ENCODE peak calls at places on chromosomes 7 and 10, in eight cellular contexts. Z, N, M, O, W, T, E and R are unnamed samples.
A peak's percentile ranks its signal among the peaks of the same experiment; 100 is the strongest.

GRCh38 chr10:84783386-84783785 is 455.0 kb downstream of the CCSER2 start:
- DNase-seq in Z (peak; percentile 65), N (no peak), M (peak; percentile 59), O (peak; percentile 65), W (peak; percentile 14), T (no peak), E (peak; percentile 71), R (no peak)

GRCh38 chr10:29387269-29387668 is 98.4 kb downstream of the LYZL1 start:
- DNase-seq in Z (no peak), N (no peak), M (no peak), O (no peak), W (no peak), T (no peak), E (no peak), R (no peak)

GRCh38 chr7:150388709-150389531 is 9.8 kb downstream of the ZNF775 start:
- DNase-seq in Z (peak; percentile 70), N (peak; percentile 48), M (peak; percentile 75), O (peak; percentile 52), W (no peak), T (no peak), E (peak; percentile 81), R (peak; percentile 70)

GRCh38 chr10:99733366-99733765 is 1.3 kb downstream of the CUTC start:
- DNase-seq in Z (no peak), N (no peak), M (peak; percentile 9), O (peak; percentile 21), W (no peak), T (no peak), E (no peak), R (no peak)

GRCh38 chr10:84267503-84268126 is 22.8 kb downstream of the RGR start:
- DNase-seq in Z (peak; percentile 86), N (no peak), M (peak; percentile 89), O (peak; percentile 67), W (peak; percentile 67), T (no peak), E (peak; percentile 58), R (no peak)

GRCh38 chr7:90485734-90486316 is 16.4 kb downstream of the PTTG1IP2 start:
- DNase-seq in Z (no peak), N (no peak), M (peak; percentile 15), O (no peak), W (no peak), T (no peak), E (no peak), R (no peak)

GRCh38 chr10:117075064-117075463 is 63.0 kb downstream of the VAX1 start:
- DNase-seq in Z (no peak), N (no peak), M (no peak), O (no peak), W (no peak), T (no peak), E (peak; percentile 5), R (no peak)

GRCh38 chr7:45670227-45670626 is 96.1 kb downstream of the ADCY1 start:
- DNase-seq in Z (no peak), N (no peak), M (no peak), O (no peak), W (no peak), T (no peak), E (no peak), R (no peak)

GRCh38 chr7:151233111-151233701 is 923 bp downstream of the CHPF2 start:
- DNase-seq in Z (peak; percentile 57), N (no peak), M (no peak), O (no peak), W (peak; percentile 86), T (no peak), E (peak; percentile 80), R (no peak)

GRCh38 chr10:16182688-16183087 is 254.1 kb upstream of the PTER start:
- DNase-seq in Z (no peak), N (peak; percentile 52), M (no peak), O (no peak), W (no peak), T (no peak), E (no peak), R (no peak)

GRCh38 chr7:23276947-23277346 is 22.2 kb upstream of the MALSU1 start:
- DNase-seq in Z (no peak), N (no peak), M (no peak), O (no peak), W (no peak), T (no peak), E (no peak), R (no peak)

GRCh38 chr7:23275906-23276305 is 23.2 kb upstream of the MALSU1 start:
- DNase-seq in Z (no peak), N (no peak), M (no peak), O (no peak), W (no peak), T (no peak), E (no peak), R (no peak)

GRCh38 chr7:23277359-23277989 is 21.7 kb upstream of the MALSU1 start:
- DNase-seq in Z (peak; percentile 90), N (no peak), M (peak; percentile 50), O (peak; percentile 75), W (peak; percentile 78), T (peak; percentile 41), E (peak; percentile 79), R (no peak)

GRCh38 chr7:23273141-23273599 is 26.0 kb upstream of the MALSU1 start:
- DNase-seq in Z (peak; percentile 96), N (peak; percentile 67), M (peak; percentile 99), O (peak; percentile 92), W (peak; percentile 92), T (peak; percentile 78), E (peak; percentile 96), R (peak; percentile 82)

DNA sequence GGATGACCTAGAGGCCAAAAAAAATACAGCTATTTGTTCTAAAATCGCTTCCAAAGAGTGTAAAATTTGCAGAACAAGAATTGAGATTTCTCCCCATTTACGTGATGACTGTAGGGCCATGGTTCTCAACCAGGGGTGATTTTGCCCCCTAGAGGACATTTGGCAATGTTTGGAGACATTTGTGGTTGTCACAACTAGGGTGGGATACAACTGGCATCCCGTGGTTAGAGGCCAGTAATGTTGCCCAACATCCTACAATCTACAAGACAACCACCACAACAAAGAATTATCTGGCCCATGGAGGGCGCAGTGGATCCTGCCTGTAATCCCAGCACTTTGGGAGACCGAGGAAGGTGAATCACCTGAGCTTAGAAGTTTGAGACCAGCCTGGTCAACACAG is 22.8 kb upstream of the MALSU1 start:
- DNase-seq in Z (peak; percentile 81), N (no peak), M (no peak), O (peak; percentile 23), W (no peak), T (no peak), E (no peak), R (no peak)
- TF ChIP-seq CTCF in Z (peak; percentile 62), N (no peak), M (no peak), O (peak; percentile 39), W (peak; percentile 23), T (peak; percentile 40), E (peak; percentile 10), R (no peak)

DNA sequence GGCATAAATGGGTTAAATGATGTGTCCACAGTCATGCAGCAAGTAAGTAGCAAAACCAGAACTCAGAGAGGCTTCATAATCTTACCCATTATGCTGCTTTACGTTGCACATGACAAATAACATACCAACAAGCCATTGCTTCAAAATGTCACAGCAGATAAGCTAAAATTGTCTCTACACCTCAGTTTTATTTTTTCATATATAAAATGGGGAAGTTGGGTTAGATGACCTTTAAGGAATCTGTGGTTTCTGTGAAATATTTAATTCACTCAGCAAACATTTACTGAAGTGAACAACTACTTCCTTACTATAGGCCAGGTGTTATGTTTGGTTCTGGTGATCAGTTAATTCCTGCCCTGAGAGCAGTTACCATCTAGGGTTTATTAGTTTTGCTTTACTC is 2.3 kb upstream of the ASCC1 start:
- DNase-seq in Z (no peak), N (no peak), M (no peak), O (no peak), W (no peak), T (no peak), E (no peak), R (no peak)
- H3K4me1 ChIP-seq in Z (peaks cover 14% of the 10 kb centered on the region), N (peaks cover 84% of the 10 kb centered on the region), M (peaks cover 32% of the 10 kb centered on the region), O (peaks cover 10% of the 10 kb centered on the region), W (peaks cover 7% of the 10 kb centered on the region), T (peaks cover 33% of the 10 kb centered on the region), E (peaks cover 20% of the 10 kb centered on the region), R (peaks cover 82% of the 10 kb centered on the region)

GRCh38 chr10:127012769-127013152 is 107.5 kb downstream of the DOCK1 start:
- DNase-seq in Z (peak; percentile 17), N (peak; percentile 36), M (peak; percentile 92), O (no peak), W (peak; percentile 50), T (no peak), E (peak; percentile 36), R (peak; percentile 80)
- TF ChIP-seq CTCF in Z (no peak), N (no peak), M (no peak), O (no peak), W (no peak), T (no peak), E (no peak), R (no peak)

GRCh38 chr10:68787813-68788212 is 39.5 kb upstream of the STOX1 start:
- DNase-seq in Z (no peak), N (no peak), M (no peak), O (no peak), W (no peak), T (no peak), E (no peak), R (no peak)

GRCh38 chr10:68790476-68790875 is 36.9 kb upstream of the STOX1 start:
- DNase-seq in Z (no peak), N (no peak), M (no peak), O (no peak), W (no peak), T (no peak), E (no peak), R (no peak)

GRCh38 chr10:68796609-68797008 is 30.7 kb upstream of the STOX1 start:
- DNase-seq in Z (no peak), N (no peak), M (no peak), O (no peak), W (no peak), T (no peak), E (no peak), R (no peak)

GRCh38 chr10:68795886-68796532 is 31.3 kb upstream of the STOX1 start:
- DNase-seq in Z (no peak), N (no peak), M (no peak), O (no peak), W (no peak), T (no peak), E (no peak), R (no peak)

DNA sequence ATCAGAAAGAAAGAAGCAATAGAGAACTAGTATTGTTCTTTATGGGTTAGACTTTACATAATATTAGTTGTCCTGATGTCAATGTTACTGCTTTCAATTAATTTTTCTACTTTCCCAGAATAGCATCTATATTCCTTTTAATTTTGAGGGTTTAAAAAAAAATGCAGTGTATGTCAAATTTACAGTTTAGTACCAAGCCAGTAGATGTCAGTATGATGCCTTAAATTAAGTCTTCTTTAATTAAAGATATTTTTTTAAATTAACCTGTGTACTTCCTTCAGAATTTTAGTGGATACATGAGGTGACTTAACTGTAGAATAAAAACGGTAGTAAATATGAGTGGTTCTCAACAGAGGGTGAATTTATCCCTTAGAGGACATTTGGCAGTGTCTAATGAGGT is 35.2 kb upstream of the STOX1 start:
- DNase-seq in Z (peak; percentile 11), N (no peak), M (no peak), O (no peak), W (peak; percentile 8), T (no peak), E (no peak), R (no peak)
- H3K4me1 ChIP-seq in Z (no peaks in the 10 kb centered on the region), N (no peaks in the 10 kb centered on the region), M (no peaks in the 10 kb centered on the region), O (no peaks in the 10 kb centered on the region), W (no peaks in the 10 kb centered on the region), T (no peaks in the 10 kb centered on the region), E (no peaks in the 10 kb centered on the region), R (no peaks in the 10 kb centered on the region)

GRCh38 chr10:59323831-59324401 is 38.4 kb downstream of the FAM13C start:
- DNase-seq in Z (no peak), N (no peak), M (no peak), O (no peak), W (no peak), T (no peak), E (no peak), R (no peak)
- TF ChIP-seq CTCF in Z (no peak), N (no peak), M (no peak), O (no peak), W (no peak), T (no peak), E (no peak), R (no peak)

GRCh38 chr7:66757939-66758338 is 17.4 kb downstream of the RABGEF1 start:
- DNase-seq in Z (no peak), N (no peak), M (no peak), O (no peak), W (no peak), T (no peak), E (no peak), R (no peak)
- H3K4me1 ChIP-seq in Z (no peaks in the 10 kb centered on the region), N (peaks cover 6% of the 10 kb centered on the region), M (no peaks in the 10 kb centered on the region), O (no peaks in the 10 kb centered on the region), W (no peaks in the 10 kb centered on the region), T (peaks cover 18% of the 10 kb centered on the region), E (no peaks in the 10 kb centered on the region), R (peaks cover 28% of the 10 kb centered on the region)